ENCODE peak calls at places on chromosomes 2 and 18, in eight cellular contexts. D is fibroblast of lung, F is coronary artery, A is GM12878, N is NCI-H1930, E is Ammon's horn, S is left ventricle myocardium inferior, M is NCI-H1417. C is an unnamed sample.

GRCh38 chr2:9298583-9298982 is 92.0 kb downstream of the ASAP2 start:
- DNase-seq in S (no peak), F (no peak), M (no peak), D (no peak), A (no peak), N (no peak), E (no peak), C (no peak)

GRCh38 chr2:74017181-74017580 is 32.5 kb downstream of the TET3 start:
- DNase-seq in N (no peak), A (no peak), M (no peak), S (no peak), D (no peak), F (no peak), E (no peak), C (no peak)

GRCh38 chr2:159129301-159129700 is 157.2 kb downstream of the WDSUB1 start:
- DNase-seq in N (no peak), D (no peak), A (no peak), F (no peak), E (no peak), S (no peak), M (no peak), C (no peak)

GRCh38 chr2:98505311-98505808 is 60.7 kb downstream of the INPP4A start:
- DNase-seq in D (no peak), E (peak; percentile 60), N (no peak), S (peak; percentile 34), F (no peak), M (no peak), A (no peak), C (no peak)

GRCh38 chr2:169107645-169108044 is 38.3 kb downstream of the DHRS9 start:
- DNase-seq in S (no peak), E (no peak), A (no peak), N (no peak), M (no peak), D (no peak), F (no peak), C (no peak)

GRCh38 chr18:79598046-79598884 is 81.3 kb upstream of the CTDP1 start:
- DNase-seq in A (no peak), D (no peak), S (peak; percentile 11), E (no peak), M (peak; percentile 32), N (no peak), F (peak; percentile 67), C (no peak)

GRCh38 chr18:8188196-8188595 is 421.0 kb upstream of the RAB12 start:
- DNase-seq in F (no peak), E (no peak), S (no peak), N (no peak), A (no peak), D (peak; percentile 43), M (no peak), C (peak; percentile 13)

GRCh38 chr2:197142074-197142473 is 168.5 kb downstream of the ANKRD44 start:
- DNase-seq in N (no peak), S (no peak), D (no peak), M (no peak), F (no peak), E (no peak), A (no peak), C (no peak)

GRCh38 chr18:12371590-12371989 is 5.4 kb downstream of the AFG3L2 start:
- DNase-seq in F (no peak), D (no peak), M (no peak), N (no peak), S (no peak), A (no peak), E (no peak), C (no peak)

GRCh38 chr2:217981084-217981730 is 21.6 kb downstream of the TNS1 start:
- DNase-seq in N (no peak), M (no peak), A (no peak), E (no peak), S (no peak), F (no peak), D (no peak), C (no peak)

GRCh38 chr18:26719909-26720308 is 145.6 kb downstream of the AQP4 start:
- DNase-seq in E (no peak), N (no peak), S (no peak), F (no peak), M (no peak), D (no peak), A (no peak), C (no peak)

GRCh38 chr2:215738360-215738759 is 275.0 kb downstream of the MREG start:
- DNase-seq in F (no peak), E (no peak), D (no peak), M (no peak), N (no peak), A (no peak), S (no peak), C (no peak)

GRCh38 chr2:226540204-226540994 is 259.2 kb downstream of the IRS1 start:
- DNase-seq in M (no peak), A (no peak), F (no peak), S (no peak), D (no peak), N (no peak), E (no peak), C (no peak)

GRCh38 chr18:79609841-79610281 is 69.7 kb upstream of the CTDP1 start:
- DNase-seq in A (no peak), E (no peak), N (no peak), S (no peak), M (no peak), F (peak; percentile 31), D (no peak), C (no peak)

GRCh38 chr2:140863713-140864112 is 1267.1 kb downstream of the LRP1B start:
- DNase-seq in D (peak; percentile 85), M (no peak), N (no peak), A (peak; percentile 13), S (no peak), F (no peak), E (peak; percentile 50), C (peak; percentile 88)

GRCh38 chr18:48896875-48897511 is 53.8 kb downstream of the SMAD7 start:
- DNase-seq in M (no peak), S (peak; percentile 58), F (peak; percentile 75), D (peak; percentile 28), A (peak; percentile 19), E (peak; percentile 83), N (no peak), C (peak; percentile 30)

GRCh38 chr2:203934711-203935438 is 1.7 kb upstream of the ICOS start:
- DNase-seq in S (no peak), M (no peak), F (no peak), E (no peak), A (no peak), N (no peak), D (no peak), C (no peak)

GRCh38 chr2:231937057-231937456 is 10.9 kb upstream of the NPPC start:
- DNase-seq in E (no peak), F (no peak), S (no peak), D (no peak), A (no peak), M (no peak), N (no peak), C (no peak)

GRCh38 chr18:8212893-8213805 is 396.1 kb upstream of the RAB12 start:
- DNase-seq in D (peak; percentile 97), N (no peak), E (no peak), M (no peak), A (no peak), F (no peak), S (no peak), C (peak; percentile 79)

GRCh38 chr2:214484239-214484638 is 73.4 kb downstream of the VWC2L start:
- DNase-seq in N (no peak), D (no peak), M (no peak), F (no peak), A (no peak), S (no peak), E (peak; percentile 16), C (no peak)

GRCh38 chr2:217711236-217711635 is 291.6 kb downstream of the TNS1 start:
- DNase-seq in D (no peak), M (no peak), A (no peak), N (no peak), E (no peak), S (no peak), F (peak; percentile 55), C (peak; percentile 49)

GRCh38 chr2:154452906-154453493 is 245.5 kb upstream of the KCNJ3 start:
- DNase-seq in M (no peak), A (peak; percentile 13), N (no peak), D (peak; percentile 31), F (no peak), S (no peak), E (no peak), C (peak; percentile 26)

GRCh38 chr2:233795735-233796171 is 17.6 kb downstream of the MROH2A start:
- DNase-seq in F (peak; percentile 56), D (no peak), M (no peak), A (no peak), E (no peak), N (no peak), S (no peak), C (no peak)

GRCh38 chr2:19876751-19877150 is 25.0 kb downstream of the TTC32 start:
- DNase-seq in F (no peak), M (no peak), N (no peak), A (no peak), D (peak; percentile 21), E (no peak), S (no peak), C (no peak)

GRCh38 chr2:8574196-8575010 is 107.5 kb upstream of the ID2 start:
- DNase-seq in M (peak; percentile 35), F (peak; percentile 69), E (no peak), A (no peak), D (no peak), S (no peak), N (no peak), C (no peak)

GRCh38 chr18:13366131-13366530 is 147.6 kb downstream of the LDLRAD4 start:
- DNase-seq in A (no peak), E (no peak), M (no peak), S (no peak), N (no peak), F (no peak), D (no peak), C (no peak)

GRCh38 chr18:49638209-49638785 is 76.4 kb downstream of the LIPG start:
- DNase-seq in M (no peak), N (no peak), A (no peak), S (no peak), D (no peak), F (no peak), E (no peak), C (no peak)

GRCh38 chr2:42971947-42972736 is 179.8 kb upstream of the HAAO start:
- DNase-seq in M (no peak), A (peak; percentile 24), D (peak; percentile 33), F (no peak), N (no peak), S (no peak), E (no peak), C (peak; percentile 49)

GRCh38 chr2:33158482-33159003 is 211.8 kb downstream of the LTBP1 start:
- DNase-seq in F (no peak), E (no peak), N (no peak), S (no peak), M (no peak), A (no peak), D (peak; percentile 85), C (peak; percentile 94)

GRCh38 chr2:149441255-149441654 is 110.9 kb downstream of the LYPD6 start:
- DNase-seq in M (no peak), D (no peak), S (no peak), E (no peak), F (no peak), A (no peak), N (no peak), C (no peak)

C was measured in fibroblast of the aortic adventitia.